ENCODE peak calls at places on chromosomes 4 and X, in seven cellular contexts. F is activated naive CD8-positive, alpha-beta T cell treated with anti-CD3 and anti-CD28 coated beads for 36 hours; G is thoracic aorta; X is AG09309; N is smooth muscle cell of the brain vasculature; B is GM03348; R is SW480. S is an unnamed sample.

GRCh38 chr4:82705881-82706280 is 92.7 kb downstream of the SCD5 start:
- DNase-seq in F (no peak), G (no peak), X (no peak), N (no peak), B (no peak), R (no peak), S (no peak)

GRCh38 chrX:16827225-16827624 is 41.0 kb downstream of the TXLNG start:
- DNase-seq in F (no peak), G (no peak), X (no peak), N (no peak), B (no peak), R (no peak), S (no peak)

GRCh38 chr4:147157860-147158701 is 212.4 kb upstream of the TTC29 start:
- DNase-seq in F (no peak), G (no peak), X (peak; percentile 2), N (no peak), B (peak; percentile 48), R (peak; percentile 68), S (no peak)

GRCh38 chr4:184114431-184114830 is 103.2 kb downstream of the ENPP6 start:
- DNase-seq in F (no peak), G (no peak), X (no peak), N (no peak), B (no peak), R (no peak), S (no peak)

GRCh38 chrX:23662187-23662586 is 5.1 kb upstream of the PRDX4 start:
- DNase-seq in F (no peak), G (no peak), X (no peak), N (no peak), B (no peak), R (no peak), S (no peak)

GRCh38 chr4:168139336-168139735 is 47.0 kb downstream of the ANXA10 start:
- DNase-seq in F (no peak), G (no peak), X (no peak), N (no peak), B (no peak), R (no peak), S (no peak)

GRCh38 chr4:7326306-7326692 is 108.4 kb downstream of the PSAPL1 start:
- DNase-seq in F (no peak), G (no peak), X (no peak), N (no peak), B (no peak), R (no peak), S (no peak)

GRCh38 chrX:56805399-56805798 is 76.4 kb downstream of the NBDY start:
- DNase-seq in F (no peak), G (no peak), X (no peak), N (no peak), B (no peak), R (no peak), S (no peak)

GRCh38 chrX:132876933-132877332 is 81.5 kb downstream of the HS6ST2 start:
- DNase-seq in F (no peak), G (no peak), X (no peak), N (no peak), B (no peak), R (no peak), S (no peak)

GRCh38 chr4:2377241-2377640 is 41.2 kb downstream of the ZFYVE28 start:
- DNase-seq in F (no peak), G (no peak), X (no peak), N (no peak), B (no peak), R (no peak), S (no peak)

GRCh38 chrX:96841325-96841724 is 42.4 kb upstream of the RPA4 start:
- DNase-seq in F (no peak), G (no peak), X (no peak), N (no peak), B (no peak), R (no peak), S (no peak)

GRCh38 chr4:56611501-56611900 is 69.6 kb downstream of the HOPX start:
- DNase-seq in F (no peak), G (no peak), X (no peak), N (no peak), B (no peak), R (no peak), S (no peak)

GRCh38 chrX:53093748-53094583 is at the start of gene KANTR:
- DNase-seq in F (peak; percentile 81), G (peak; percentile 59), X (peak; percentile 84), N (peak; percentile 80), B (peak; percentile 89), R (peak; percentile 97), S (peak; percentile 56)

GRCh38 chrX:153396320-153397195 is 4.6 kb downstream of the PNMA6E start:
- DNase-seq in F (no peak), G (no peak), X (no peak), N (no peak), B (no peak), R (no peak), S (no peak)

GRCh38 chrX:45767021-45767491 is 566.4 kb upstream of the DIPK2B start:
- DNase-seq in F (no peak), G (no peak), X (no peak), N (no peak), B (no peak), R (no peak), S (no peak)

GRCh38 chr4:54032558-54033135 is 31.8 kb downstream of the CHIC2 start:
- DNase-seq in F (no peak), G (no peak), X (no peak), N (no peak), B (no peak), R (no peak), S (no peak)

GRCh38 chrX:134460861-134461218 is 875 bp downstream of the HPRT1 start:
- DNase-seq in F (no peak), G (no peak), X (no peak), N (no peak), B (peak; percentile 5), R (peak; percentile 47), S (no peak)

GRCh38 chr4:183632689-183633088 is 26.3 kb downstream of the RWDD4 start:
- DNase-seq in F (no peak), G (no peak), X (no peak), N (no peak), B (no peak), R (no peak), S (no peak)

GRCh38 chr4:90441770-90442169 is 314.6 kb downstream of the CCSER1 start:
- DNase-seq in F (no peak), G (no peak), X (no peak), N (no peak), B (no peak), R (no peak), S (no peak)

GRCh38 chrX:2587146-2587545 is 86.4 kb upstream of the DHRSX start:
- DNase-seq in F (no peak), G (no peak), X (no peak), N (no peak), B (no peak), R (no peak), S (no peak)

GRCh38 chr4:24637173-24637572 is 52.8 kb upstream of the DHX15 start:
- DNase-seq in F (no peak), G (no peak), X (no peak), N (no peak), B (no peak), R (no peak), S (no peak)

GRCh38 chrX:97315939-97316338 is 432.2 kb downstream of the RPA4 start:
- DNase-seq in F (no peak), G (no peak), X (no peak), N (no peak), B (no peak), R (no peak), S (no peak)

GRCh38 chr4:130747842-130748241 is 1651.9 kb downstream of the C4orf33 start:
- DNase-seq in F (no peak), G (no peak), X (no peak), N (no peak), B (no peak), R (no peak), S (no peak)

GRCh38 chrX:130110379-130111219 is at the start of gene ELF4:
- DNase-seq in F (peak; percentile 66), G (no peak), X (no peak), N (no peak), B (peak; percentile 84), R (peak; percentile 63), S (no peak)

GRCh38 chr4:958314-958665 is 15.1 kb downstream of the DGKQ start:
- DNase-seq in F (no peak), G (no peak), X (no peak), N (no peak), B (no peak), R (no peak), S (no peak)

GRCh38 chr4:13921805-13922204 is 294.3 kb upstream of the BOD1L1 start:
- DNase-seq in F (no peak), G (no peak), X (peak; percentile 41), N (no peak), B (peak; percentile 16), R (no peak), S (no peak)

GRCh38 chr4:174332741-174333493 is 49.2 kb downstream of the CEP44 start:
- DNase-seq in F (no peak), G (no peak), X (no peak), N (no peak), B (no peak), R (no peak), S (no peak)

GRCh38 chr4:142274137-142274536 is 572.0 kb downstream of the INPP4B start:
- DNase-seq in F (no peak), G (no peak), X (no peak), N (no peak), B (peak; percentile 5), R (no peak), S (no peak)

GRCh38 chr4:65600656-65601055 is 69.6 kb downstream of the EPHA5 start:
- DNase-seq in F (no peak), G (no peak), X (no peak), N (no peak), B (no peak), R (no peak), S (no peak)

GRCh38 chr4:2583517-2583916 is 47.1 kb downstream of the FAM193A start:
- DNase-seq in F (no peak), G (no peak), X (peak; percentile 14), N (no peak), B (peak; percentile 62), R (no peak), S (no peak)

GRCh38 chr4:142404191-142404611 is 441.9 kb downstream of the INPP4B start:
- DNase-seq in F (peak; percentile 67), G (peak; percentile 3), X (no peak), N (no peak), B (peak; percentile 44), R (peak; percentile 25), S (no peak)

GRCh38 chr4:132101526-132101925 is 1047.6 kb upstream of the PCDH10 start:
- DNase-seq in F (no peak), G (no peak), X (no peak), N (no peak), B (no peak), R (no peak), S (no peak)

GRCh38 chr4:89539374-89539773 is 231.8 kb upstream of the GPRIN3 start:
- DNase-seq in F (no peak), G (no peak), X (peak; percentile 75), N (no peak), B (peak; percentile 24), R (no peak), S (no peak)

GRCh38 chrX:44344194-44344593 is 722 bp upstream of the EFHC2 start:
- DNase-seq in F (peak; percentile 56), G (no peak), X (no peak), N (no peak), B (peak; percentile 2), R (no peak), S (no peak)

GRCh38 chrX:50941638-50942037 is 31.1 kb downstream of the BMP15 start:
- DNase-seq in F (no peak), G (no peak), X (no peak), N (no peak), B (no peak), R (peak; percentile 1), S (no peak)

GRCh38 chrX:48957477-48957826 is at the start of gene OTUD5:
- DNase-seq in F (peak; percentile 79), G (no peak), X (no peak), N (no peak), B (peak; percentile 63), R (no peak), S (peak; percentile 41)